ENCODE peak calls at places on chromosomes 3 and 15, in eight cellular contexts. E is AG09319; L is mesothelial cell of epicardium; U is GM20000; F is NCI-H2081; V is AG08396; Z is GM19239; M is activated CD4-positive, alpha-beta T cell treated with anti-CD3 and anti-CD28 coated beads, Interleukin-2, amount 50 U/mL, for 1 hour. T is an unnamed sample.

GRCh38 chr3:28150465-28151206 is 90.8 kb upstream of the CMC1 start:
- DNase-seq in E (no peak), L (no peak), U (no peak), F (no peak), V (no peak), Z (no peak), M (no peak), T (no peak)

GRCh38 chr15:52227456-52227855 is 36.3 kb upstream of the GNB5 start:
- DNase-seq in E (peak), L (no peak), U (peak), F (peak), V (peak), Z (no peak), M (peak), T (peak)

GRCh38 chr3:156674911-156675743 is 737 bp downstream of the TIPARP start:
- DNase-seq in E (no peak), L (peak), U (peak), F (peak), V (peak), Z (no peak), M (peak), T (peak)

GRCh38 chr15:83475551-83475950 is 28.4 kb downstream of the SH3GL3 start:
- DNase-seq in E (no peak), L (no peak), U (no peak), F (no peak), V (peak), Z (no peak), M (no peak), T (peak)

GRCh38 chr3:99686955-99687612 is 48.7 kb downstream of the COL8A1 start:
- DNase-seq in E (peak), L (no peak), U (peak), F (peak), V (peak), Z (peak), M (peak), T (peak)

GRCh38 chr3:9308298-9308990 is 54.4 kb upstream of the THUMPD3 start:
- DNase-seq in E (no peak), L (no peak), U (no peak), F (no peak), V (peak), Z (no peak), M (no peak), T (no peak)

GRCh38 chr3:30664884-30665283 is 58.5 kb downstream of the TGFBR2 start:
- DNase-seq in E (no peak), L (no peak), U (no peak), F (no peak), V (no peak), Z (no peak), M (no peak), T (no peak)

GRCh38 chr3:150447631-150448465 is 39.8 kb downstream of the TSC22D2 start:
- DNase-seq in E (no peak), L (no peak), U (no peak), F (no peak), V (no peak), Z (no peak), M (no peak), T (no peak)

GRCh38 chr3:8110966-8111798 is 390.4 kb upstream of the LMCD1 start:
- DNase-seq in E (no peak), L (no peak), U (peak), F (peak), V (peak), Z (peak), M (peak), T (peak)

GRCh38 chr3:124529826-124530571 is 200.3 kb upstream of the UMPS start:
- DNase-seq in E (no peak), L (no peak), U (no peak), F (no peak), V (no peak), Z (no peak), M (no peak), T (no peak)

GRCh38 chr3:70040386-70040785 is 40.9 kb downstream of the SAMMSON start:
- DNase-seq in E (no peak), L (no peak), U (no peak), F (no peak), V (no peak), Z (no peak), M (no peak), T (no peak)